ENCODE peak calls at places on chromosomes 2 and 18, in five cellular contexts. T is brain microvascular endothelial cell, V is HFF-Myc, J is esophagus muscularis mucosa, R is LNCaP clone FGC. D is an unnamed sample.

GRCh38 chr18:5415665-5416064 is 120.1 kb upstream of the ZBTB14 start:
- DNase-seq in T (no peak), V (no peak), J (no peak), R (no peak), D (no peak)

GRCh38 chr18:46320928-46321855 is 217.0 kb downstream of the HAUS1 start:
- DNase-seq in T (peak; percentile 47), V (no peak), J (no peak), R (no peak), D (peak; percentile 87)

GRCh38 chr18:59988098-59988706 is 88.4 kb downstream of the PMAIP1 start:
- DNase-seq in T (peak; percentile 17), V (peak; percentile 21), J (no peak), R (no peak), D (peak; percentile 12)

GRCh38 chr2:47065771-47066380 is 89.2 kb downstream of the STPG4 start:
- DNase-seq in T (peak; percentile 73), V (no peak), J (no peak), R (no peak), D (no peak)

GRCh38 chr2:36750101-36750500 is 53.6 kb downstream of the VIT start:
- DNase-seq in T (no peak), V (no peak), J (no peak), R (no peak), D (no peak)

GRCh38 chr2:135820003-135820618 is 16.9 kb downstream of the LCT start:
- DNase-seq in T (peak; percentile 69), V (no peak), J (no peak), R (no peak), D (no peak)

GRCh38 chr2:69386376-69386775 is 651 bp downstream of the GFPT1 start:
- DNase-seq in T (no peak), V (no peak), J (no peak), R (no peak), D (no peak)

GRCh38 chr2:134906726-134907125 is 11.9 kb upstream of the CCNT2 start:
- DNase-seq in T (no peak), V (no peak), J (no peak), R (no peak), D (no peak)

GRCh38 chr18:55552498-55553189 is 35.3 kb downstream of the TCF4 start:
- DNase-seq in T (no peak), V (no peak), J (no peak), R (no peak), D (no peak)

GRCh38 chr2:240655931-240656886 is 26.5 kb downstream of the AQP12B start:
- DNase-seq in T (peak; percentile 59), V (no peak), J (peak; percentile 90), R (no peak), D (no peak)

GRCh38 chr2:147382322-147382948 is 462.4 kb upstream of the ACVR2A start:
- DNase-seq in T (no peak), V (no peak), J (no peak), R (no peak), D (no peak)

DNA sequence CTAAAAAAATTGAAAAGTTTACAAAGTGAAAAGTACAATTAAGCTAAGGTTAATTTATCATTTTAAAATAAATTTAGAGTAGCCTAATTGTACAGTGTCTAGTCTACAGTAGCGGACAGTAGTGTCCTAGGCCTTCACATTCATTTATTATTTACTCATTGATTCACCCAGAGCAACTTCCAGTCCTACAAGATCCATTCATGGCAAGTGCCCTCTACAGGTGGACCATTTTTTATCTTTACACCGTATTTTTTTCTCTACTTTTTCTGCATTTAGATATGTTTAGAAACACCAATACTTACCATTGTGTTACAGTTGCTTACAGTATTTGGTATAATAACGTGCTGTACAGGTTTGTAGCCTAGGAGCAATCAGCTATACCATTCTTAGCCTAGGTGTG is 84.1 kb downstream of the TSN start:
- DNase-seq in T (no peak), V (no peak), J (no peak), R (no peak), D (no peak)
- TF ChIP-seq CTCF in T (no peak), V (no peak), J (no peak), R (no peak), D (peak; percentile 33)

DNA sequence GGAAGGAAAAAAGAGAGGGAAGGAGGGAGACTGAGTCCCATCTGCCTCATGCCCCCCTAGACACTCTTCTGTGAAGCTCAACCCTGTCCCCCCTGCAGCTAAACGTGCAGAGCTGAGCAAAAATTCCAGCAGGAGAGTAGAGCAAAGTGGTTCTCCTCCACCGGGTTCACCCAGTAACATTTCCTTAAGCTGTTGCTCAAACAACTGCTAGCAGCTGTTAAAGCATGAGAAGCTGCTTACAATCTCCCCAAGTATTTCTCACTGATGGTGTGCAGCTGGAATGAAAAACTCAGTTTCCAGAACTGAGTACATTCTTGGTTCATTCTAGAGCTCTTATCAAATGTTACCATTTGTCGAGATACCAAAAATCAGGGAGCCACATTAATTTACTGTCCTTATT is 92.4 kb downstream of the STK39 start:
- DNase-seq in T (no peak), V (no peak), J (peak; percentile 77), R (no peak), D (no peak)
- H3K4me3 ChIP-seq in T (no peak overlapping the region), V (no peak overlapping the region), J (no peak overlapping the region), R (no peak overlapping the region), D (no peak overlapping the region)

DNA sequence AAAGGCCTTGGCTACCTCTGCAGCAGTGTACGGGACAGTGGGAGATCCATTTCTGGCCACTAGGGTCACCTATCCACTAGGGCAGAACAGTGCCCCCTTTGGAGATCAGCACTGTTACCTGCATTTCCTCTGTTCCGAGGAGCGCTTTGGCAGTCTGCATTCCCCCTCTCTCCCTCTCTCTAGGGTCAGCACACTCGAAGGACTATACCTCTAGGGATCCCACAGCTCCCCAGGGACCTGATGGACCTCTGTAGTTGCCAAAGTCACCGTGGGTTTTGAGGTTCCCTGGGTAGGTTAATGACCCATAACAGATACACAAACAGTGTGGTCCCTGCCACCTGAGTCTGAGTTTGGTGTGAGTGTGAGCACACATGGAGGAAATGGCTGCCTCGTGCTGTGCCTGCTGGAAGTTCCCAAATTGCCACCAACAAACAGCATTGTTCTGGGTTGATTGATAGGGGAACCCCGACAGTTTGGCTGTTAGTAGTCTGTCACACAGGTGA is 99.8 kb upstream of the VWC2L start:
- DNase-seq in T (no peak), V (no peak), J (no peak), R (no peak), D (no peak)
- TF ChIP-seq CTCF in T (peak; percentile 56), V (peak; percentile 28), J (no peak), R (no peak), D (peak; percentile 35)

GRCh38 chr2:73063472-73063871 is 8.0 kb downstream of the SFXN5 start:
- DNase-seq in T (no peak), V (no peak), J (no peak), R (no peak), D (no peak)
- H3K4me3 ChIP-seq in T (no peak overlapping the region), V (no peak overlapping the region), J (no peak overlapping the region), R (no peak overlapping the region), D (no peak overlapping the region)

GRCh38 chr2:202158796-202159195 is 79.6 kb downstream of the SUMO1 start:
- DNase-seq in T (no peak), V (no peak), J (no peak), R (peak; percentile 10), D (no peak)
- TF ChIP-seq CTCF in T (peak; percentile 60), V (peak; percentile 33), J (peak; percentile 22), R (peak; percentile 59), D (peak; percentile 40)